ENCODE peak calls at places on chromosome 15, in nine cellular contexts. W, G, B, S, E, H, Q, A and P are unnamed samples.
A peak's percentile ranks its signal among the peaks of the same experiment; 100 is the strongest.

GRCh38 chr15:79086814-79087213 is 3.8 kb downstream of the RASGRF1 start:
- DNase-seq in W (no peak), G (no peak), B (no peak), S (no peak), E (peak; percentile 17), H (no peak), Q (no peak), A (no peak), P (no peak)

GRCh38 chr15:99029358-99029871 is 21.8 kb upstream of the PGPEP1L start:
- DNase-seq in W (no peak), G (no peak), B (no peak), S (no peak), E (no peak), H (no peak), Q (no peak), A (no peak), P (no peak)

GRCh38 chr15:50281427-50281826 is 15.9 kb upstream of the HDC start:
- DNase-seq in W (no peak), G (no peak), B (no peak), S (no peak), E (no peak), H (no peak), Q (no peak), A (no peak), P (no peak)

GRCh38 chr15:31606942-31607497 is 280.4 kb downstream of the KLF13 start:
- DNase-seq in W (no peak), G (no peak), B (no peak), S (no peak), E (no peak), H (no peak), Q (no peak), A (no peak), P (no peak)

GRCh38 chr15:36414670-36415069 is 164.8 kb upstream of the CDIN1 start:
- DNase-seq in W (no peak), G (no peak), B (no peak), S (no peak), E (no peak), H (no peak), Q (no peak), A (no peak), P (no peak)

GRCh38 chr15:53034767-53035245 is 244.7 kb upstream of the ONECUT1 start:
- DNase-seq in W (no peak), G (peak; percentile 94), B (no peak), S (no peak), E (no peak), H (no peak), Q (no peak), A (no peak), P (no peak)

GRCh38 chr15:24848050-24848449 is 106.7 kb upstream of the SNRPN start:
- DNase-seq in W (peak; percentile 11), G (no peak), B (no peak), S (peak; percentile 39), E (no peak), H (no peak), Q (no peak), A (no peak), P (no peak)

GRCh38 chr15:52527898-52528464 is 699 bp downstream of the MYO5A start:
- DNase-seq in W (peak; percentile 21), G (no peak), B (peak; percentile 22), S (no peak), E (peak; percentile 60), H (peak; percentile 19), Q (peak; percentile 32), A (no peak), P (no peak)

GRCh38 chr15:73633111-73633990 is at the start of gene NPTN:
- DNase-seq in W (peak; percentile 98), G (peak; percentile 92), B (peak; percentile 96), S (peak; percentile 99), E (peak; percentile 99), H (peak; percentile 94), Q (peak; percentile 98), A (peak; percentile 89), P (peak; percentile 99)
- TF ChIP-seq CTCF in W (no peak), G (peak; percentile 40), B (no peak), S (no peak), E (no peak), H (no peak), Q (no peak), A (peak; percentile 11), P (no peak)

GRCh38 chr15:40846846-40847224 is 3.0 kb downstream of the SPINT1 start:
- DNase-seq in W (no peak), G (no peak), B (no peak), S (no peak), E (peak; percentile 51), H (no peak), Q (no peak), A (no peak), P (no peak)
- H3K4me1 ChIP-seq in W (no peaks in the 10 kb centered on the region), G (peaks cover 63% of the 10 kb centered on the region), B (peaks cover 24% of the 10 kb centered on the region), S (peaks cover 18% of the 10 kb centered on the region), E (peaks cover 36% of the 10 kb centered on the region), H (no peaks in the 10 kb centered on the region), Q (no peaks in the 10 kb centered on the region), A (peaks cover 45% of the 10 kb centered on the region), P (peaks cover 39% of the 10 kb centered on the region)

DNA sequence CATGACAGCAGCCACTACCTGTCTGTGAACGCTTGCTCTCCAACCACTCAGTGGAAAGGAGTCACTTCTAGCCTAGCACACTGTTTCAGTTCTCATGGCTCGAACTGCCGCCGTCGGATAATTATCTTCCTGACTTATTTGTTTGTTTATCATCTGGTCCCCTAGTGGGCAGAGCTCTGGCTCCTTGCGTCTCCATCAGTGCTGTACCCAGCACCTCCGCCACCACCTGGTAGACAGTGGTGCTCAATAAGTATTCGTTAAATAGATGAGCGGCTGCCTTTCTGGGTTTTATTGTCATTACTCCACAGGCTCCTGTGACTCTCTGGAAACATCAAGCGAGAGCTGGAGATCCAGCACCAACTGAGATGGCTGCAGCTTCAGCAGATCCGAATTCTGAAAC is 297.5 kb downstream of the NTRK3 start:
- DNase-seq in W (no peak), G (no peak), B (no peak), S (no peak), E (no peak), H (no peak), Q (no peak), A (no peak), P (no peak)
- H3K9me3 ChIP-seq in W (no peaks in the 10 kb centered on the region), G (no peaks in the 10 kb centered on the region), B (no peaks in the 10 kb centered on the region), S (no peaks in the 10 kb centered on the region), E (no peaks in the 10 kb centered on the region), H (no peaks in the 10 kb centered on the region), Q (no peaks in the 10 kb centered on the region), A (no peaks in the 10 kb centered on the region), P (no peaks in the 10 kb centered on the region)

GRCh38 chr15:91982401-91982800 is 128.9 kb downstream of the SLCO3A1 start:
- DNase-seq in W (no peak), G (no peak), B (no peak), S (no peak), E (no peak), H (no peak), Q (no peak), A (no peak), P (no peak)
- TF ChIP-seq CTCF in W (no peak), G (no peak), B (no peak), S (no peak), E (no peak), H (no peak), Q (no peak), A (no peak), P (no peak)

GRCh38 chr15:75212200-75212858 is 10.6 kb downstream of the C15orf39 start:
- DNase-seq in W (no peak), G (no peak), B (no peak), S (no peak), E (no peak), H (no peak), Q (no peak), A (no peak), P (no peak)
- H3K4me1 ChIP-seq in W (no peaks in the 10 kb centered on the region), G (peaks cover 6% of the 10 kb centered on the region), B (peaks cover 35% of the 10 kb centered on the region), S (peaks cover 68% of the 10 kb centered on the region), E (peaks cover 9% of the 10 kb centered on the region), H (no peaks in the 10 kb centered on the region), Q (peaks cover 2% of the 10 kb centered on the region), A (no peaks in the 10 kb centered on the region), P (no peaks in the 10 kb centered on the region)

DNA sequence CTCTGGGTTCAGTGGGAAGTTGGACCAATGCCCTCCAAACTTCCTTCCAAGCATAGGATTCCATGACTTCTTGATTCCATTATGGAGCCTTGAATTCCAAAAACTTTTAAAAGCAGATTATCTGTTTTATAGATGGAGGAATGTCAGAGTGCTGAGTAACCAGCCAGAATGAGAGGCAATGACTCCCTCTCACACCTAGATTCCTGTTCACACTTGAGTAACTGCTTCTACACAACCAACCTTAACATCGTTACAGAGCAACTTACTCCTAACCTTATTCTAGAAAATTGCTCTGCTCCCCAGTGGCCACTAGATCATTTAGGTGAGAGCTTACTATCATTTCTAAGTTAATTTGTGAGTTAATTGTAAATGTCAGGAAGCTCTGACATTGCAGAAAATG is 24.2 kb upstream of the NR2F2 start:
- DNase-seq in W (no peak), G (no peak), B (no peak), S (no peak), E (no peak), H (no peak), Q (no peak), A (no peak), P (no peak)
- H3K9me3 ChIP-seq in W (no peaks in the 10 kb centered on the region), G (no peaks in the 10 kb centered on the region), B (no peaks in the 10 kb centered on the region), S (no peaks in the 10 kb centered on the region), E (no peaks in the 10 kb centered on the region), H (no peaks in the 10 kb centered on the region), Q (no peaks in the 10 kb centered on the region), A (no peaks in the 10 kb centered on the region), P (no peaks in the 10 kb centered on the region)

GRCh38 chr15:40696228-40696627 is 1.3 kb downstream of the RAD51 start:
- DNase-seq in W (no peak), G (no peak), B (no peak), S (no peak), E (no peak), H (no peak), Q (no peak), A (no peak), P (no peak)

GRCh38 chr15:40706121-40706520 is 11.1 kb downstream of the RAD51 start:
- DNase-seq in W (no peak), G (no peak), B (no peak), S (no peak), E (no peak), H (no peak), Q (no peak), A (no peak), P (no peak)

GRCh38 chr15:40697916-40698315 is 2.9 kb downstream of the RAD51 start:
- DNase-seq in W (no peak), G (no peak), B (no peak), S (no peak), E (no peak), H (no peak), Q (no peak), A (no peak), P (no peak)

GRCh38 chr15:40702077-40702476 is 7.1 kb downstream of the RAD51 start:
- DNase-seq in W (no peak), G (peak; percentile 4), B (no peak), S (no peak), E (no peak), H (no peak), Q (no peak), A (no peak), P (peak; percentile 26)
- TF ChIP-seq CTCF in W (no peak), G (no peak), B (no peak), S (no peak), E (peak; percentile 26), H (no peak), Q (no peak), A (peak; percentile 44), P (peak; percentile 18)